ENCODE peak calls at places on chromosomes 11 and 22, in nine cellular contexts. E, K, X, V, R, O, N, C and H are unnamed samples.
A peak's percentile ranks its signal among the peaks of the same experiment; 100 is the strongest.

GRCh38 chr11:110092577-110093406 is at the start of gene ZC3H12C:
- DNase-seq in O (peak; percentile 96), X (peak; percentile 91), V (peak; percentile 94), N (peak; percentile 96), E (peak; percentile 78), K (peak; percentile 90), R (no peak), C (peak; percentile 93), H (peak; percentile 89)

GRCh38 chr11:61542024-61542461 is 33.5 kb downstream of the LRRC10B start:
- DNase-seq in C (no peak), E (no peak), R (no peak), N (no peak), O (peak; percentile 73), K (no peak), V (no peak), X (peak; percentile 41), H (no peak)

GRCh38 chr11:117836077-117836960 is 11.8 kb upstream of the FXYD2 start:
- DNase-seq in C (no peak), N (no peak), V (peak; percentile 42), O (no peak), E (no peak), K (no peak), R (no peak), X (no peak), H (no peak)

GRCh38 chr11:79932612-79933011 is 491.8 kb upstream of the TENM4 start:
- DNase-seq in N (peak; percentile 22), O (no peak), K (no peak), R (no peak), V (no peak), C (no peak), X (no peak), E (no peak), H (no peak)

GRCh38 chr22:46180370-46181137 is 30.2 kb downstream of the PPARA start:
- DNase-seq in K (peak; percentile 16), X (no peak), O (no peak), N (no peak), R (no peak), C (no peak), V (no peak), E (no peak), H (peak; percentile 8)

GRCh38 chr11:107040447-107041444 is 22.5 kb upstream of the GUCY1A2 start:
- DNase-seq in C (no peak), N (peak; percentile 63), R (no peak), V (peak; percentile 90), K (no peak), O (no peak), E (peak; percentile 3), X (no peak), H (peak; percentile 93)

GRCh38 chr22:20319041-20319744 is 667 bp downstream of the DGCR6L start:
- DNase-seq in R (no peak), O (peak; percentile 5), N (no peak), X (peak; percentile 31), V (peak; percentile 25), E (peak; percentile 38), K (peak; percentile 6), C (no peak), H (peak; percentile 18)

GRCh38 chr22:26570864-26571525 is 18.9 kb downstream of the TPST2 start:
- DNase-seq in C (no peak), R (no peak), E (no peak), N (no peak), O (no peak), V (no peak), X (no peak), K (no peak), H (no peak)

GRCh38 chr11:33533668-33534067 is 167.0 kb downstream of the C11orf91 start:
- DNase-seq in X (no peak), O (no peak), C (no peak), K (no peak), E (no peak), V (peak; percentile 49), R (no peak), N (peak; percentile 18), H (peak; percentile 15)

GRCh38 chr11:69442807-69443137 is 38.7 kb upstream of the LINC01488 start:
- DNase-seq in R (no peak), E (peak; percentile 32), N (peak; percentile 62), V (peak; percentile 73), O (peak; percentile 53), X (no peak), C (peak; percentile 80), K (no peak), H (peak; percentile 90)

GRCh38 chr22:30705710-30706651 is 11.3 kb downstream of the OSBP2 start:
- DNase-seq in C (no peak), R (no peak), O (peak; percentile 67), V (peak; percentile 84), K (no peak), E (no peak), N (peak; percentile 83), X (no peak), H (peak; percentile 95)

GRCh38 chr11:103215812-103216211 is 106.6 kb downstream of the DYNC2H1 start:
- DNase-seq in E (no peak), R (no peak), C (no peak), K (no peak), X (no peak), O (no peak), V (no peak), N (peak; percentile 9), H (no peak)

GRCh38 chr11:32374261-32374711 is 61.1 kb downstream of the WT1 start:
- DNase-seq in X (peak; percentile 74), O (no peak), V (peak; percentile 32), R (no peak), E (peak; percentile 43), K (peak; percentile 4), N (peak; percentile 37), C (peak; percentile 44), H (peak; percentile 56)

GRCh38 chr11:22456993-22457748 is 119.0 kb downstream of the SLC17A6 start:
- DNase-seq in O (no peak), V (peak; percentile 22), X (no peak), N (peak; percentile 88), K (no peak), C (no peak), R (no peak), E (no peak), H (no peak)

GRCh38 chr11:75420224-75421034 is 12.6 kb downstream of the KLHL35 start:
- DNase-seq in C (no peak), E (no peak), V (no peak), K (no peak), X (no peak), R (no peak), N (peak; percentile 48), O (no peak), H (no peak)

GRCh38 chr11:120931057-120931779 is 92.7 kb upstream of the TBCEL start:
- DNase-seq in R (no peak), N (no peak), O (no peak), V (no peak), E (no peak), X (no peak), C (no peak), K (no peak), H (no peak)

GRCh38 chr11:71247551-71248250 is 4.7 kb downstream of the SHANK2 start:
- DNase-seq in O (peak; percentile 39), R (no peak), K (no peak), N (no peak), E (no peak), X (no peak), V (no peak), C (no peak), H (no peak)

GRCh38 chr11:19714093-19714386 is 1.4 kb downstream of the NAV2 start:
- DNase-seq in O (peak; percentile 11), X (no peak), R (no peak), V (peak; percentile 54), K (peak; percentile 41), N (peak; percentile 16), C (peak; percentile 21), E (no peak), H (peak; percentile 15)

GRCh38 chr22:42270178-42270511 is 308 bp downstream of the TCF20 start:
- DNase-seq in X (no peak), R (no peak), C (no peak), E (no peak), K (peak; percentile 22), N (peak; percentile 32), O (no peak), V (no peak), H (no peak)

GRCh38 chr22:32518848-32519247 is 44.2 kb downstream of the FBXO7 start:
- DNase-seq in R (no peak), V (no peak), K (peak; percentile 4), O (no peak), N (peak; percentile 6), E (no peak), C (no peak), X (no peak), H (no peak)

GRCh38 chr11:69552951-69553350 is 71.5 kb downstream of the LINC01488 start:
- DNase-seq in X (no peak), R (no peak), C (no peak), V (no peak), E (no peak), N (no peak), K (no peak), O (no peak), H (no peak)

GRCh38 chr11:113261709-113262475 is 52.5 kb upstream of the TTC12 start:
- DNase-seq in E (no peak), R (no peak), K (no peak), O (no peak), V (peak; percentile 85), N (peak; percentile 20), X (no peak), C (no peak), H (peak; percentile 95)

GRCh38 chr11:7442588-7443215 is 42.6 kb upstream of the OLFML1 start:
- DNase-seq in O (peak; percentile 50), E (peak; percentile 86), X (peak; percentile 70), N (peak; percentile 81), K (peak; percentile 45), V (peak; percentile 58), R (peak; percentile 38), C (peak; percentile 80), H (peak; percentile 24)

GRCh38 chr22:42072606-42073330 is 1.3 kb upstream of the PHETA2 start:
- DNase-seq in C (no peak), K (no peak), O (no peak), X (peak; percentile 66), V (no peak), E (no peak), N (no peak), R (no peak), H (no peak)

GRCh38 chr22:43479962-43480361 is 68.1 kb downstream of the MPPED1 start:
- DNase-seq in X (no peak), R (no peak), K (no peak), O (no peak), E (no peak), V (no peak), C (no peak), N (no peak), H (no peak)

GRCh38 chr11:70065318-70066135 is 12.6 kb upstream of the ANO1 start:
- DNase-seq in O (no peak), V (no peak), R (no peak), K (no peak), X (no peak), E (no peak), C (no peak), N (no peak), H (no peak)

GRCh38 chr11:130705670-130706421 is 210.4 kb downstream of the SNX19 start:
- DNase-seq in X (no peak), N (peak; percentile 38), O (no peak), R (no peak), C (no peak), E (no peak), V (peak; percentile 13), K (no peak), H (no peak)

GRCh38 chr11:88384678-88385015 is 47.1 kb upstream of the CTSC start:
- DNase-seq in E (no peak), X (no peak), N (peak; percentile 48), K (peak; percentile 43), R (no peak), C (peak; percentile 14), V (peak; percentile 89), O (no peak), H (peak; percentile 71)

GRCh38 chr11:34929794-34930763 is 13.7 kb downstream of the PDHX start:
- DNase-seq in C (peak; percentile 72), R (no peak), X (no peak), N (no peak), O (no peak), E (no peak), V (no peak), K (no peak), H (peak; percentile 15)

GRCh38 chr11:61480936-61481335 is 27.6 kb upstream of the LRRC10B start:
- DNase-seq in K (no peak), R (no peak), O (peak; percentile 67), E (peak; percentile 89), C (peak; percentile 70), N (peak; percentile 58), V (peak; percentile 56), X (peak; percentile 89), H (no peak)

GRCh38 chr11:131889146-131889577 is 518.7 kb downstream of the NTM start:
- DNase-seq in X (peak; percentile 24), R (no peak), E (peak; percentile 34), K (peak; percentile 33), N (peak; percentile 66), V (peak; percentile 93), O (peak; percentile 19), C (peak; percentile 43), H (peak; percentile 99)